ENCODE peak calls at places on chromosomes 5 and 9, in eight cellular contexts. R is stomach, F is AG10803, M is mammary epithelial cell, I is OCI-LY7, S is astrocyte of the spinal cord, Q is epithelial cell of esophagus, W is gastrocnemius medialis. Y is an unnamed sample.
A peak's percentile ranks its signal among the peaks of the same experiment; 100 is the strongest.

GRCh38 chr5:117943521-117943920 is 1044.8 kb downstream of the DTWD2 start:
- DNase-seq in Q (no peak), R (no peak), M (no peak), S (no peak), I (no peak), W (no peak), F (no peak), Y (no peak)

GRCh38 chr9:16136961-16137360 is 584.1 kb downstream of the CCDC171 start:
- DNase-seq in W (peak; percentile 78), R (no peak), F (peak; percentile 89), M (no peak), I (no peak), S (peak; percentile 88), Q (no peak), Y (no peak)

GRCh38 chr9:85478847-85479246 is 262.9 kb downstream of the AGTPBP1 start:
- DNase-seq in F (no peak), R (no peak), Q (no peak), M (no peak), I (no peak), W (no peak), S (no peak), Y (no peak)

GRCh38 chr5:89055011-89055704 is 172.2 kb upstream of the MEF2C start:
- DNase-seq in R (no peak), F (no peak), S (no peak), W (no peak), Q (no peak), M (no peak), I (no peak), Y (no peak)

GRCh38 chr9:95505676-95506437 is 10.9 kb downstream of the PTCH1 start:
- DNase-seq in F (peak; percentile 41), M (peak; percentile 34), W (peak; percentile 18), Q (peak; percentile 51), S (peak; percentile 46), R (peak; percentile 59), I (peak; percentile 81), Y (no peak)

GRCh38 chr5:135238622-135239460 is 160.2 kb downstream of the MACROH2A1 start:
- DNase-seq in Q (no peak), S (no peak), M (no peak), I (no peak), W (no peak), F (no peak), R (peak; percentile 20), Y (no peak)

GRCh38 chr9:133275105-133276000 is at the start of gene ABO:
- DNase-seq in F (no peak), S (no peak), I (no peak), W (no peak), Q (no peak), M (no peak), R (peak; percentile 50), Y (no peak)

GRCh38 chr5:120152472-120152871 is 311.6 kb upstream of the PRR16 start:
- DNase-seq in F (peak; percentile 82), Q (peak; percentile 84), S (peak; percentile 86), R (no peak), W (no peak), M (peak; percentile 89), I (no peak), Y (peak; percentile 67)

GRCh38 chr5:170896779-170897178 is 35.0 kb downstream of the RANBP17 start:
- DNase-seq in I (no peak), S (peak; percentile 25), W (no peak), Q (peak; percentile 29), R (peak; percentile 26), M (no peak), F (peak; percentile 86), Y (no peak)

GRCh38 chr5:35478856-35479682 is 138.6 kb upstream of the SPEF2 start:
- DNase-seq in F (peak; percentile 52), R (no peak), W (no peak), M (peak; percentile 43), I (peak; percentile 41), S (peak; percentile 62), Q (peak; percentile 50), Y (no peak)

GRCh38 chr5:143002459-143003327 is 232.5 kb downstream of the ARHGAP26 start:
- DNase-seq in F (peak; percentile 96), W (no peak), R (peak; percentile 36), M (peak; percentile 59), Q (peak; percentile 56), S (peak; percentile 91), I (peak; percentile 91), Y (peak; percentile 41)

GRCh38 chr9:111633389-111633736 is 2.2 kb downstream of the DNAJC25 start:
- DNase-seq in S (no peak), Q (no peak), F (no peak), W (no peak), I (no peak), M (no peak), R (no peak), Y (no peak)

GRCh38 chr5:113693205-113693553 is 179.7 kb downstream of the YTHDC2 start:
- DNase-seq in S (no peak), M (no peak), W (no peak), I (no peak), Q (no peak), R (no peak), F (no peak), Y (no peak)

GRCh38 chr5:53481887-53482716 is 1.7 kb downstream of the FST start:
- DNase-seq in R (peak; percentile 78), F (peak; percentile 85), W (peak; percentile 72), M (peak; percentile 78), S (peak; percentile 75), Q (peak; percentile 88), I (peak; percentile 23), Y (no peak)

GRCh38 chr5:24363789-24364534 is 280.8 kb downstream of the CDH10 start:
- DNase-seq in I (no peak), M (no peak), F (no peak), S (no peak), R (no peak), W (no peak), Q (peak; percentile 3), Y (no peak)

GRCh38 chr5:5244581-5244980 is 104.5 kb downstream of the ADAMTS16 start:
- DNase-seq in I (no peak), F (no peak), R (no peak), Q (no peak), M (no peak), S (no peak), W (no peak), Y (no peak)

GRCh38 chr9:13755551-13755950 is 476.1 kb upstream of the MPDZ start:
- DNase-seq in Q (peak; percentile 27), F (no peak), W (no peak), I (no peak), M (peak; percentile 9), R (no peak), S (no peak), Y (no peak)

GRCh38 chr9:13750061-13750460 is 470.6 kb upstream of the MPDZ start:
- DNase-seq in S (peak; percentile 97), R (no peak), Q (peak; percentile 82), F (peak; percentile 83), I (no peak), M (peak; percentile 94), W (no peak), Y (peak; percentile 52)

GRCh38 chr9:13750639-13751038 is 471.1 kb upstream of the MPDZ start:
- DNase-seq in F (no peak), W (no peak), S (no peak), M (no peak), Q (no peak), R (no peak), I (no peak), Y (no peak)
- TF ChIP-seq CTCF in F (no peak), W (no peak), S (no peak), M (no peak), Q (no peak), R (no peak), I (no peak), Y (no peak)

GRCh38 chr5:126972062-126972895 is 58.1 kb downstream of the MARCHF3 start:
- DNase-seq in W (no peak), F (no peak), S (no peak), I (peak; percentile 83), Q (no peak), M (peak; percentile 3), R (no peak), Y (no peak)

GRCh38 chr5:126973193-126973592 is 57.2 kb downstream of the MARCHF3 start:
- DNase-seq in F (no peak), S (no peak), I (peak; percentile 24), M (no peak), R (no peak), Q (no peak), W (no peak), Y (no peak)

GRCh38 chr5:126969548-126969947 is 60.8 kb downstream of the MARCHF3 start:
- DNase-seq in I (peak; percentile 77), S (no peak), M (no peak), F (no peak), Q (no peak), W (no peak), R (no peak), Y (no peak)

GRCh38 chr5:126970517-126971017 is 59.8 kb downstream of the MARCHF3 start:
- DNase-seq in Q (no peak), S (peak; percentile 30), I (no peak), F (peak; percentile 89), R (no peak), M (no peak), W (no peak), Y (peak; percentile 36)

GRCh38 chr5:126971455-126972019 is 58.8 kb downstream of the MARCHF3 start:
- DNase-seq in I (no peak), R (no peak), F (no peak), Q (no peak), W (no peak), S (no peak), M (no peak), Y (no peak)
- H3K4me3 ChIP-seq in I (peak overlapping the region; percentile 63), R (no peak overlapping the region), F (no peak overlapping the region), Q (no peak overlapping the region), W (no peak overlapping the region), S (no peak overlapping the region), M (no peak overlapping the region), Y (no peak overlapping the region)

DNA sequence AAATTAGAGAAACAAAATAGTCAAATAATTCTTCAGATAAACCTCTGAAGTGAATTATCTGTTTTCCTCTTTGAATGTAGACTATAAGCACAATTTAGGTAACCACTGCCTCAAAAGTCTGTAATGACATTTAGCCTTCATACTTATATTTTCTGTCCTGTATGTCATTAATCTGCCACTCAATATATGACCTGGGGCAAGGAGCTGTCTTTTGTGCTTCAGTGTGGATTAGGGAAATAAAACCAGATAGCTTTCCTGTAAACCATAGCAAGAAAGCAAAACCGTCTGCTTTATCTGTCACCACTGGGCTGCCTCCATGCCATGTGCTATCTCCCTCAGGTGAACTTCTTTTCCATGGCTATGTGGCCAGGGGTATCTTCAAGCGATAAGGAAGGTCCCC is 606.6 kb upstream of the C9orf72 start:
- DNase-seq in I (no peak), M (no peak), W (no peak), F (no peak), S (no peak), R (no peak), Q (no peak), Y (no peak)
- TF ChIP-seq CTCF in I (no peak), M (no peak), W (no peak), F (no peak), S (no peak), R (no peak), Q (no peak), Y (no peak)

DNA sequence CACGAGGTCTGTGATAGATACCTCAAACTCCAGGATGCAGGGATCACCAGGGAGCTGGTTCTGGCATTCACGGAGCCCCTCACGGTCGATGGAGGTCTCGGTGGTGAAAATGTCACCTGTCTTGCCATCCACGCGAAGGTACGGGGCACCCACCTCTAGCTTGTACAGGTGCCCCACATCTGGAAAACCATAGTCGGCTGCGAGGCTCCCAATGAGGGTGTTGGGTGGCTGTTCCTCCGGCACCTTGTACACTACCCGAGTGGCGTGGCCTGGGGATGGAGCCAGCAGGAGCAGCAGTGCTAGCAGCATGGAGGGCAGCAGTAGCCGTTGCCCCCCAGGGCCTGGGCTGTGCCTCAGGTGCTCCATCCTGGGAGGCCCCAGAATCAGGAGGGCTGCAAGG is 9.2 kb downstream of the PCDH1 start:
- DNase-seq in M (no peak), Q (no peak), R (no peak), W (no peak), F (no peak), S (no peak), I (no peak), Y (no peak)
- H3K4me3 ChIP-seq in M (no peak overlapping the region), Q (no peak overlapping the region), R (no peak overlapping the region), W (no peak overlapping the region), F (no peak overlapping the region), S (no peak overlapping the region), I (no peak overlapping the region), Y (no peak overlapping the region)

Y was measured in AG04449.